ENCODE peak calls at places on chromosome 11, in ten cellular contexts. W is hepatocyte, B is colonic mucosa, I is tibial nerve, T is Calu3, R is GM13977, V is left ventricle myocardium inferior, D is activated B cell treated with CpG ODN at 0.5 μM for 24 hours, X is Peyer's patch, N is GM12864. L is an unnamed sample.

GRCh38 chr11:39617971-39618370 is 1841.5 kb downstream of the LRRC4C start:
- DNase-seq in W (no peak), B (no peak), I (no peak), T (no peak), R (no peak), V (no peak), D (no peak), X (no peak), N (no peak), L (no peak)

GRCh38 chr11:62909107-62909894 is 11.9 kb downstream of the CHRM1 start:
- DNase-seq in W (peak), B (peak), I (peak), T (peak), R (no peak), V (peak), D (no peak), X (no peak), N (no peak), L (no peak)

GRCh38 chr11:77074205-77074604 is 7.4 kb downstream of the CAPN5 start:
- DNase-seq in W (no peak), B (peak), I (no peak), T (peak), R (no peak), V (no peak), D (no peak), X (no peak), N (no peak), L (no peak)

GRCh38 chr11:134033696-134034491 is 35.0 kb upstream of the JAM3 start:
- DNase-seq in W (peak), B (peak), I (peak), T (peak), R (peak), V (peak), D (no peak), X (peak), N (no peak), L (peak)

GRCh38 chr11:86459682-86460460 is 85.2 kb downstream of the CCDC81 start:
- DNase-seq in W (peak), B (no peak), I (no peak), T (peak), R (no peak), V (peak), D (no peak), X (no peak), N (no peak), L (no peak)

GRCh38 chr11:108278546-108278945 is 55.7 kb downstream of the ATM start:
- DNase-seq in W (no peak), B (no peak), I (no peak), T (no peak), R (no peak), V (no peak), D (no peak), X (no peak), N (no peak), L (no peak)

GRCh38 chr11:2898366-2899079 is 12.9 kb upstream of the CDKN1C start:
- DNase-seq in W (peak), B (peak), I (no peak), T (peak), R (peak), V (peak), D (no peak), X (peak), N (no peak), L (peak)

GRCh38 chr11:27718853-27719574 is 18.8 kb upstream of the BDNF start:
- DNase-seq in W (peak), B (peak), I (no peak), T (peak), R (no peak), V (peak), D (no peak), X (no peak), N (no peak), L (no peak)

GRCh38 chr11:59141673-59142460 is 789 bp upstream of the FAM111A start:
- DNase-seq in W (no peak), B (no peak), I (no peak), T (no peak), R (no peak), V (no peak), D (no peak), X (no peak), N (no peak), L (no peak)

GRCh38 chr11:2804189-2804588 is 81.4 kb downstream of the CDKN1C start:
- DNase-seq in W (no peak), B (peak), I (peak), T (no peak), R (no peak), V (peak), D (no peak), X (peak), N (no peak), L (no peak)

GRCh38 chr11:122423886-122424285 is 231.6 kb upstream of the UBASH3B start:
- DNase-seq in W (no peak), B (no peak), I (no peak), T (no peak), R (no peak), V (no peak), D (no peak), X (no peak), N (no peak), L (no peak)

GRCh38 chr11:8873966-8874365 is 37.0 kb upstream of the AKIP1 start:
- DNase-seq in W (no peak), B (no peak), I (no peak), T (no peak), R (no peak), V (no peak), D (no peak), X (no peak), N (no peak), L (no peak)

GRCh38 chr11:110599207-110599606 is 113.0 kb downstream of the ARHGAP20 start:
- DNase-seq in W (no peak), B (no peak), I (no peak), T (no peak), R (no peak), V (no peak), D (no peak), X (no peak), N (no peak), L (no peak)

GRCh38 chr11:27282806-27283205 is 80.2 kb downstream of the CCDC34 start:
- DNase-seq in W (no peak), B (no peak), I (no peak), T (no peak), R (no peak), V (no peak), D (no peak), X (no peak), N (no peak), L (no peak)

GRCh38 chr11:75465701-75466531 is 32.9 kb upstream of the KLHL35 start:
- DNase-seq in W (peak), B (no peak), I (no peak), T (no peak), R (no peak), V (no peak), D (no peak), X (no peak), N (no peak), L (no peak)

GRCh38 chr11:44566952-44567875 is 1.8 kb downstream of the CD82 start:
- DNase-seq in W (no peak), B (no peak), I (no peak), T (no peak), R (no peak), V (no peak), D (no peak), X (peak), N (no peak), L (no peak)

GRCh38 chr11:952406-953385 is 27.0 kb downstream of the AP2A2 start:
- DNase-seq in W (peak), B (peak), I (no peak), T (peak), R (no peak), V (no peak), D (no peak), X (no peak), N (no peak), L (no peak)

GRCh38 chr11:13287681-13288080 is 10.1 kb downstream of the BMAL1 start:
- DNase-seq in W (no peak), B (no peak), I (no peak), T (no peak), R (no peak), V (no peak), D (no peak), X (no peak), N (no peak), L (no peak)

GRCh38 chr11:13963949-13964770 is 1.6 kb downstream of the SPON1 start:
- DNase-seq in W (peak), B (peak), I (no peak), T (peak), R (no peak), V (peak), D (no peak), X (no peak), N (no peak), L (no peak)

GRCh38 chr11:125140251-125140650 is 24.3 kb upstream of the PKNOX2 start:
- DNase-seq in W (peak), B (no peak), I (no peak), T (no peak), R (no peak), V (no peak), D (no peak), X (no peak), N (no peak), L (no peak)

GRCh38 chr11:59680287-59681154 is 11.7 kb upstream of the PATL1 start:
- DNase-seq in W (peak), B (peak), I (no peak), T (peak), R (peak), V (peak), D (peak), X (peak), N (peak), L (peak)

GRCh38 chr11:94706211-94706610 is 61.9 kb upstream of the AMOTL1 start:
- DNase-seq in W (peak), B (no peak), I (no peak), T (no peak), R (no peak), V (peak), D (no peak), X (no peak), N (no peak), L (no peak)

GRCh38 chr11:45644981-45645889 is 20.2 kb downstream of the CHST1 start:
- DNase-seq in W (no peak), B (no peak), I (no peak), T (no peak), R (no peak), V (no peak), D (no peak), X (no peak), N (no peak), L (no peak)

GRCh38 chr11:134024420-134025085 is 44.3 kb upstream of the JAM3 start:
- DNase-seq in W (no peak), B (no peak), I (no peak), T (no peak), R (no peak), V (no peak), D (no peak), X (no peak), N (no peak), L (no peak)

GRCh38 chr11:102120006-102120405 is 9.8 kb downstream of the YAP1 start:
- DNase-seq in W (peak), B (no peak), I (no peak), T (no peak), R (no peak), V (no peak), D (no peak), X (no peak), N (no peak), L (no peak)

GRCh38 chr11:96241351-96241841 is 101.6 kb downstream of the MAML2 start:
- DNase-seq in W (peak), B (peak), I (no peak), T (peak), R (no peak), V (no peak), D (no peak), X (no peak), N (no peak), L (no peak)

GRCh38 chr11:20597924-20598484 is 1.4 kb upstream of the SLC6A5 start:
- DNase-seq in W (no peak), B (no peak), I (no peak), T (no peak), R (no peak), V (no peak), D (no peak), X (no peak), N (no peak), L (no peak)

DNA sequence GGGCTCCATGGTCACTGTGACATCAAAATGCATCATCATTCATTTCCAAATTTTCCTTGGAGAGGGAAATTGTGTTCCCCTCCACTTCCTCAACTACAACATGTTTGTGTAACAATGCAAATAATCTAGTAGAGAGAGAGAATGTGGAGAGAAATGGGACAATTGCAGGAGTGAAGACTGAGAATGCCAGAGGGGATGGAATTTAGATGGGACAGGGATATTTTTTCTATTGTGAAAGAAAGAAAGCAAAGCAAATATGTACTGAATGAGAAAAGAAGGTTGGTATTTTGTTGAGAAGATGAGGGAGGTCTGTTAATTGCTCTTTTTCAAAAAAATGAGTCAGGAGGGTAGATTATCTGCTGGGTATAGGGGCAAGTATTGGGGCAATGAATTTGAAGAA is 33.5 kb upstream of the ZBED5 start:
- DNase-seq in W (no peak), B (no peak), I (no peak), T (no peak), R (no peak), V (no peak), D (no peak), X (no peak), N (no peak), L (no peak)
- TF ChIP-seq CTCF in W (no peak), B (no peak), I (no peak), T (no peak), R (no peak), V (no peak), D (no peak), X (no peak), N (no peak), L (no peak)

DNA sequence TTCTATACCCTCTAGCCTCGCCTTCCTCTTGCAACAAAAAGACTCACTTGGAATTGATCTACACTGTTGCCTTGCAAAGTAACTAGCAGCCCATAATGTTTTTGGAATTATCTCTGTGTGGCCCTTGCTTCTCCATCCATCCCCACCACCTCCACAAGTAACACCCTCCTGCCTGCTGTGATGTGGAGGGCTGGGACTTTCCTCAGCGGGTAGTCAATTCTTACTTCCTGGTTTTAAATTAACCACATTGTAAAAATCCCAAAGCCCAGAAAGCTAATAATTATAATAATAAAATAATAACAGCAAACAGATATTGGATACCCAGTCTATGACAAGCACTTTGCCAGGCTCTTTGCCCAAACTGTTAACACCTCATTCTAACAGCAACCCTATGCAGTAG is 40.8 kb upstream of the GALNT18 start:
- DNase-seq in W (no peak), B (no peak), I (no peak), T (no peak), R (no peak), V (no peak), D (no peak), X (no peak), N (no peak), L (no peak)
- TF ChIP-seq CTCF in W (no peak), B (no peak), I (no peak), T (no peak), R (no peak), V (no peak), D (no peak), X (no peak), N (no peak), L (no peak)

GRCh38 chr11:61334434-61335354 is 1.7 kb downstream of the TKFC start:
- DNase-seq in W (peak), B (no peak), I (no peak), T (peak), R (no peak), V (no peak), D (no peak), X (no peak), N (no peak), L (no peak)

GRCh38 chr11:61331636-61332035 is 1.3 kb downstream of the DDB1 start:
- DNase-seq in W (no peak), B (no peak), I (no peak), T (no peak), R (no peak), V (no peak), D (no peak), X (no peak), N (no peak), L (no peak)

GRCh38 chr11:61332823-61333637 is at the start of the genes DDB1 and TKFC:
- DNase-seq in W (peak), B (peak), I (peak), T (peak), R (peak), V (peak), D (peak), X (peak), N (peak), L (peak)

GRCh38 chr11:61333638-61334433 is 808 bp downstream of the TKFC start:
- DNase-seq in W (no peak), B (no peak), I (no peak), T (no peak), R (no peak), V (no peak), D (no peak), X (no peak), N (no peak), L (no peak)

DNA sequence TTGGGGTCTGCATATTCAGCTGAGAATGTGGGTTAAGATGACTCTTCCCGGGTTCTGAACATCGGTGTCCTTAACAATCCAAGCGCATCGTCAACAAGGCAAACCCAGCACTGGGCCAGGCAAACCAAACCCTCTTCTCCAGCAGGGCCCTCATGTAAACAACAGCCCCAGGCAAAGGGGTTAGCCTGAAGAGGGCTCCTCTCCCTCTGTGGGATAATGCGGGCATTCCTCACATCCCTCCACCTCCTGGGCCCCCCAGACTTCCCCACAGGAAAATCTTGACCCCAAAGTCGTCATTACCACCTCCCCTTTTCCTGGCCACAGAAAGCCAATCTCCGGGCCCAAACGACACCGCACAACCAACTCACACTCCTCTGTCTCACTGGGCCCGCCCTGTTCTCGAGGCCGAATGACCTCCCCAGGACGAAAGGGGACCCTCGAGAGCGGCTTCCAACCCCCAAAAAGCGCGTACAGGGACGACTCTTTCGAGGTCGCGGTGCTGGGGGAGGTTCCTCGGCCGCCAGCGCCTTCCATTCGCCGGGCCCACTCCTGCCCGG is 561 bp downstream of the DDB1 start:
- DNase-seq in W (peak), B (no peak), I (no peak), T (no peak), R (no peak), V (no peak), D (no peak), X (no peak), N (no peak), L (no peak)
- TF ChIP-seq CTCF in W (no peak), B (no peak), I (no peak), T (no peak), R (no peak), V (no peak), D (no peak), X (no peak), N (no peak), L (no peak)

DNA sequence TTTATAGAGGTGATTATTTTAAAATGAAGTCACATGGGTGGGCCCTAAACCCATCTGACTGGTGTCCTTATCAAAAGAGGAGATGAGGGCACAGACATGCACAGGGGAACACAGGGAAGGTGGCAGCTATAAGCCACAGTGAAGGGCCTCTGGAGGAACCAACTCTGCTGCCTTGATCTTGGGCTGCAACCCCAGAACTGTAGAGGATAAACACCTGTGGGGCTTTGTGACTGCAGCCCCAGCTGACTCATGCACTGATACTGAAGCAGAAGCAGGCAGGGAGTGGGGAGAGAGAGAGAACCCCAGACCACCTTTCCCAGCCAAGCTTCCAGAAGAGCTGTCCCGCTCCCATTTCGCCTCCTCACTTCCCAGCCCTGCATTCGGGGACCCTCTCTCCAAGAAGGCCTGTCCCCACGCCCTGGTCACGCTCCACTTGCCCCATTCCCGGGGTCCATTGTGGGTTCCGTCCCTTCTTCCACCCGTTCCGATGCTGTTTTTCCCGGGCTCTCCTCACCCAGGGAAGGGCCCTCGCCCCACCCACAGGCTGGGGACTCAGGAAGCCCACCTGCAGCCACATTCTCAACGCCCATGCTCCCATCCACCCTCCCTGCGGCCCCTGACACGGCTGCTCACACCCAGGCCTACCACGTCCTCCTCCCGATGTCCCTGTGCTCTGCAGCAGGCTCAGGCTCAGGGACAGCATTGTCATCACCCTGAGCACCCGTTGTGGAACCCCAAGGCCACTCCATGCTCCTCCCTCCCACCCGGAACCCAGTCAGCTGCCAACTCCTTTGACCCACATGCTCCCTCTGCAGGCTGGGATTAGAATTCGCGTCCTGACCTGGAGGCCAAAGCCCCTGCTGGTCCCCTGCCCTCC is 90.8 kb upstream of the SHANK2 start:
- DNase-seq in W (peak), B (peak), I (no peak), T (peak), R (peak), V (no peak), D (no peak), X (peak), N (no peak), L (no peak)
- TF ChIP-seq CTCF in W (peak), B (peak), I (no peak), T (peak), R (peak), V (peak), D (no peak), X (no peak), N (peak), L (no peak)

DNA sequence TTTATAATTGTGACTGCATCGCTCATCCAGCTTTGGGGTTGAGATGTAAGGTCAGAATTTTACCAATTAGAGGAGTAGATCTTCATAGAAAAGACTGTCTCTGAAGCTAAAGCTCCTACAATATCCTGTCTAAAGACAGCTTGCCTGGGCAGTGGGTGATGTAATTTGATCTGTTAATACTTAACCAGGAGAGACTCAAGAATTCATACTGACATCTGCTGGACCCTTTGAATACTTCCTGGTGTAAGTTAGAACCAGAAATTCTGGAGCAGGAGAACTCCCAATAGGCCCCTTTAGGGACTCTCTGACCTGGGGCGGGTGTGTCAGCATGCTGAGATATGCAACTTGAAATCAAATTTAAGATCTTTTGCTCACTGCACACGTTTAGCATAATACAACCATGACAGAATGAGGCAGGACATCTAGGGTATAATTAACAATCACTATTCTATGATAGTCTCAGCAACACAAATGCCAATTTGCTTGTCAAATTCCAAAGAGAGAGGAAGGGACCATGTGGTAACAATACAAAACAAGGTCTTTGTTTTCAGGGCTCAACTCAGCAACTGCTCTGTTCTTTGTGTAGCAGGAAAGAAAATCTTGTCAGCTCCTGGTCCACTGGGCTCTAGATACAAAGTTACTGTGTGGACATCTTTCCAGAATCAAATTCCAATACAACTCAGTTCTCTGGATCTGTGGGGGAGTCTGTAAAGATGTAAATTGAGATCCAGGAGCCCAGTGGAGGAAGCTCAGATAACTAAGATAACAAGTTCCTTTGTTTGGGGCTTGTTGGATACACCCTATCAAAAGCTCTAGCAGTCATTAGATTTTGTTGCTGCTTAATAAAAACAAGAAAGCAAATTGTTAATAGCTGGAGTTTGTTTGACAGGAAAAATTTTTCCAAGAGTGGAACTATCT is 144.0 kb downstream of the INSC start:
- DNase-seq in W (peak), B (peak), I (no peak), T (peak), R (no peak), V (no peak), D (no peak), X (no peak), N (no peak), L (no peak)
- TF ChIP-seq CTCF in W (peak), B (no peak), I (no peak), T (no peak), R (no peak), V (no peak), D (no peak), X (no peak), N (no peak), L (no peak)